ENCODE peak calls at places on chromosomes 6 and 20, in five cellular contexts. H is sigmoid colon, J is transverse colon, T is spleen, L is GM23338. F is an unnamed sample.

GRCh38 chr20:22617160-22617559 is 32.8 kb upstream of the FOXA2 start:
- DNase-seq in J (no peak), H (no peak), L (no peak), T (no peak), F (no peak)

GRCh38 chr6:29531668-29532067 is 27.9 kb downstream of the UBD start:
- DNase-seq in T (no peak), L (no peak), J (no peak), H (no peak), F (no peak)

GRCh38 chr20:49320460-49320859 is 42.6 kb upstream of the ZNFX1 start:
- DNase-seq in L (peak; percentile 91), J (no peak), T (no peak), H (no peak), F (peak; percentile 23)

GRCh38 chr6:36848658-36849441 is 9.6 kb upstream of the CPNE5 start:
- DNase-seq in L (peak; percentile 89), J (peak; percentile 63), H (no peak), T (no peak), F (no peak)

GRCh38 chr6:168615837-168616236 is 174.9 kb downstream of the SMOC2 start:
- DNase-seq in T (no peak), H (peak; percentile 26), J (no peak), L (no peak), F (no peak)

GRCh38 chr6:40427196-40427595 is 160.0 kb downstream of the LRFN2 start:
- DNase-seq in H (no peak), L (no peak), T (no peak), J (no peak), F (no peak)

GRCh38 chr6:34665019-34665418 is 31.5 kb downstream of the ILRUN start:
- DNase-seq in H (no peak), J (no peak), L (no peak), T (no peak), F (no peak)

GRCh38 chr6:21235162-21235561 is 358.4 kb upstream of the SOX4 start:
- DNase-seq in L (peak; percentile 37), H (no peak), T (no peak), J (no peak), F (no peak)

GRCh38 chr20:48919882-48920526 is 1.5 kb upstream of the ARFGEF2 start:
- DNase-seq in H (no peak), T (no peak), L (no peak), J (peak; percentile 46), F (peak; percentile 76)

GRCh38 chr6:98747246-98747645 is 87.1 kb upstream of the POU3F2 start:
- DNase-seq in L (no peak), H (no peak), T (no peak), J (no peak), F (no peak)

GRCh38 chr20:41353530-41353929 is 12.9 kb downstream of the LPIN3 start:
- DNase-seq in T (no peak), L (no peak), H (no peak), J (no peak), F (no peak)

GRCh38 chr20:41355192-41355591 is 11.4 kb downstream of the EMILIN3 start:
- DNase-seq in T (no peak), H (no peak), L (no peak), J (no peak), F (no peak)

GRCh38 chr20:41349943-41350342 is 9.3 kb downstream of the LPIN3 start:
- DNase-seq in J (no peak), H (no peak), T (no peak), L (no peak), F (no peak)

GRCh38 chr20:41352106-41352505 is 11.5 kb downstream of the LPIN3 start:
- DNase-seq in L (peak; percentile 63), H (no peak), T (no peak), J (no peak), F (no peak)

DNA sequence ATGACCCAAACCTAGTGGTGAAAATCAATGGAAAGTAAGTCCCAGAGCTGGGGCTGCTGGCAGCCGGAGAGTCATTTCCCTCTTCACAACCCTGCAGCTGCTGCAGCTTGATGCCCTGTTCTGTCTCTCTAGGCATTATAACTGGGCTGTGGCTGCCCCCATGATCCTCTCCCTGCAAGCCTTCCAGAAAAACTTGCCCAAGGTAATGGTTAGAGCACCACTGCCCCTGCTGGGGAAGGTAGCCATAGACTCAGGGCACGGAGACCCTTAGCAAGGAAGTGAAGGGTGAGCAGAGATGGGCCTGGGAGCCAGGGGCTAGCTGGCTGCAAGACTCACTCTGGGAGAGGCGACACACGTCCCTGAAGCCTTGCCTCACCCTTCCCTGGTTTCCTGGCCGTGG is 12.0 kb downstream of the LPIN3 start:
- DNase-seq in L (peak; percentile 44), H (no peak), J (no peak), T (no peak), F (no peak)
- TF ChIP-seq CTCF in L (peak; percentile 29), H (no peak), J (no peak), T (no peak), F (no peak)

DNA sequence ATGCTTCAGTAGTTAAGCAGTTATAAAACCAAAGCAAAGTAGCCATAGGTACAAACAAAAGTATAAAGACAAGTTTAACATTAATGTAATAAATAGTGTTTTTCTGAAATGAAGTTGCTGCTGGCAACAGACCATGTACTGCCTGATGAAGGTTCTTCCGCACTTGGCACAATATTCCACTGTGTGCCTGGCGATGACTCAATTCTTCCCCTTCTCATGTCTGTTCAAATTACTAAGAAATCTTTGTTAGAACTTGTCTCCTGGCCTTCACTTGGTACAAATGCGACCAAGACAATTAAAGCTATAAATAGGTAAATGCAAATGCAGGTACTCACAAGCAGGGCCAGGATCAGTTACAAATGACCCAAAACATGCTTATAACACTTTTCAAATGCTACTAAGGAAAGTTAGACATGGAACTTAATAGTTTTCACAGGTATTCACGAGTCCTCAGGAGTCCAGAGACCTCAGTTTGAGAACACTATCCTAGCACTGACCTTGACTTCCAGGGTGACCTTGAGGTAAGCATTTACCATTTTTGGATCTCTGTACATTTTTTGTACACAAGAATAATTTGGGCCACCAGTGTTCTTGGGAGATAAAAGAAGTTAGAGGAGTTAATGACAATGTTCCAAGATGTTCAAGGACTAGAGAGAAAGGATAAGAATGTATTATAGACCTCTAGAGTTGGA is 8.1 kb upstream of the DDR1 start:
- DNase-seq in J (no peak), T (no peak), H (peak; percentile 83), L (no peak), F (no peak)
- TF ChIP-seq POLR2AphosphoS5 in J (no peak), T (no peak), H (peak; percentile 55), L (no peak), F (no peak)

GRCh38 chr20:56412473-56412790 is 372 bp downstream of the CASS4 start:
- DNase-seq in J (no peak), T (no peak), H (no peak), L (no peak), F (no peak)
- TF ChIP-seq CTCF in J (no peak), T (no peak), H (no peak), L (no peak), F (no peak)

DNA sequence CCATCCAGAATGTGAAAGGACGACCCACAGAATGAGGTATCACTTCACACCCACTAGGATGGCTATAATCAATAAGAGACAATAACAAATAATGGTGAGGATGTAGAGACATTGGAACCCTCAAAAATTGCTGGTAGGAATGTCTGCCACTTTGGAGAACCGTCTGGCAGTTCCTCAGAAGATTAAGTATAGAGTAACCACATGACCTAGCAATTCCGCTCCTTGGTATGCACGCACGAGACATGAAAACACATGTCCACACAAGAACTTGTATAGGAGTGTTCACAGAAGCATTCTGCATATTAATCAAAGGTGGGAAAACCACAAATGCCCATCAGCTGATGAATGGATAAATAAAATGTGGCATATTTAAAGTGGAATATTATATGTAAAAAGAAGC is 100.6 kb downstream of the IRF4 start:
- DNase-seq in L (no peak), J (no peak), T (no peak), H (no peak), F (no peak)
- TF ChIP-seq POLR2AphosphoS5 in L (no peak), J (no peak), T (no peak), H (no peak), F (no peak)

GRCh38 chr6:161961796-161962195 is 687.9 kb upstream of the AGPAT4 start:
- DNase-seq in J (no peak), H (no peak), L (no peak), T (no peak), F (no peak)
- TF ChIP-seq CTCF in J (no peak), H (no peak), L (no peak), T (no peak), F (no peak)

GRCh38 chr6:149433901-149434300 is 33.8 kb downstream of the SUMO4 start:
- DNase-seq in L (no peak), J (no peak), H (no peak), T (no peak), F (no peak)

GRCh38 chr6:149433405-149433804 is 33.3 kb downstream of the SUMO4 start:
- DNase-seq in T (no peak), H (no peak), J (no peak), L (no peak), F (no peak)

GRCh38 chr6:149428606-149429005 is 28.5 kb downstream of the SUMO4 start:
- DNase-seq in L (no peak), J (no peak), H (no peak), T (no peak), F (no peak)

GRCh38 chr6:149429427-149430360 is 29.6 kb downstream of the SUMO4 start:
- DNase-seq in L (no peak), J (no peak), T (no peak), H (no peak), F (no peak)

GRCh38 chr6:149431905-149432775 is 32.1 kb downstream of the SUMO4 start:
- DNase-seq in T (peak; percentile 95), L (peak; percentile 97), H (peak; percentile 95), J (peak; percentile 93), F (peak; percentile 65)
- TF ChIP-seq POLR2AphosphoS5 in T (peak; percentile 56), L (no peak), H (peak; percentile 37), J (no peak), F (no peak)

GRCh38 chr6:110518281-110518623 is 41.8 kb upstream of the SLC22A16 start:
- DNase-seq in T (no peak), H (no peak), L (peak; percentile 69), J (no peak), F (no peak)
- TF ChIP-seq CTCF in T (no peak), H (no peak), L (peak; percentile 49), J (peak; percentile 16), F (peak; percentile 25)

GRCh38 chr20:42706762-42707161 is 482.9 kb downstream of the PTPRT start:
- DNase-seq in T (no peak), H (peak; percentile 64), L (no peak), J (no peak), F (no peak)
- TF ChIP-seq POLR2AphosphoS5 in T (no peak), H (peak; percentile 78), L (no peak), J (no peak), F (no peak)

DNA sequence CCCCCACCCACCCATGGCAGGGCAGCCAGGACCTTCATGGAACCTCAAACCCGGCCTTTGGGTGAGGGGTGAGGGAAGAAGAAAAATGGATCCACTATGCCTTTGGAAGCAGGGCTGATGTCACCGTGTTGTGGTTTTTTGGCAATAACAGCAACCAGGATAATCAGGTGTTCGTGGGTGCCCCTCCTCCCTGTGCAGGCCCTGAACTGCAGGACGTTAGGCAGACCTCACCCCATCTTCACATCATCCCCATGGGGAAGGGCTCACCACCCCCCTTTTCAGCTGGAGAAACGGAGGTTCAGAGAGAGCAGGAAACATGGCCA is 3.6 kb downstream of the GABRR2 start:
- DNase-seq in L (no peak), H (no peak), T (no peak), J (no peak), F (no peak)
- TF ChIP-seq CTCF in L (no peak), H (no peak), T (no peak), J (no peak), F (no peak)